ENCODE peak calls at places on chromosomes 16 and 17, in five cellular contexts. B is heart left ventricle, M is thyroid gland, J is ovary, R is uterus. O is an unnamed sample. For H3K9me3, the result is how much of the 10 kb centered on the place peaks cover.

GRCh38 chr17:46942441-46943217 is 19.7 kb downstream of the GOSR2 start:
- DNase-seq in B (peak), M (peak), J (peak), R (peak), O (peak)

GRCh38 chr16:56269824-56270684 is 78.8 kb downstream of the GNAO1 start:
- DNase-seq in B (no peak), M (peak), J (no peak), R (no peak), O (no peak)

GRCh38 chr17:5715478-5715877 is 131.2 kb upstream of the NLRP1 start:
- DNase-seq in B (no peak), M (no peak), J (no peak), R (no peak), O (no peak)

GRCh38 chr16:58236831-58237230 is 38.9 kb upstream of the CSNK2A2 start:
- DNase-seq in B (no peak), M (no peak), J (no peak), R (no peak), O (no peak)

GRCh38 chr17:57862990-57863667 is 13.3 kb upstream of the MRPS23 start:
- DNase-seq in B (no peak), M (no peak), J (no peak), R (peak), O (no peak)

GRCh38 chr17:13429201-13429600 is 172.5 kb downstream of the HS3ST3A1 start:
- DNase-seq in B (no peak), M (no peak), J (no peak), R (no peak), O (no peak)

GRCh38 chr17:36845916-36846315 is 91.4 kb upstream of the LHX1 start:
- DNase-seq in B (no peak), M (no peak), J (no peak), R (no peak), O (no peak)

GRCh38 chr16:30183961-30184429 is 593 bp downstream of the CORO1A start:
- DNase-seq in B (peak), M (peak), J (no peak), R (peak), O (no peak)

GRCh38 chr17:27778193-27778592 is 22.1 kb downstream of the NOS2 start:
- DNase-seq in B (no peak), M (no peak), J (no peak), R (no peak), O (no peak)

GRCh38 chr16:73432794-73433455 is 385.0 kb upstream of the ZFHX3 start:
- DNase-seq in B (no peak), M (no peak), J (no peak), R (no peak), O (no peak)

GRCh38 chr17:78125976-78126894 is 2.3 kb downstream of the TMC6 start:
- DNase-seq in B (peak), M (no peak), J (no peak), R (no peak), O (no peak)

GRCh38 chr16:88759245-88759975 is 25.6 kb downstream of the PIEZO1 start:
- DNase-seq in B (peak), M (peak), J (peak), R (peak), O (peak)

GRCh38 chr16:87107221-87107620 is 210.0 kb downstream of the C16orf95 start:
- DNase-seq in B (no peak), M (no peak), J (no peak), R (no peak), O (no peak)

GRCh38 chr17:50098583-50098982 is 3.4 kb downstream of the PDK2 start:
- DNase-seq in B (no peak), M (no peak), J (no peak), R (no peak), O (no peak)

GRCh38 chr17:68993112-68993511 is 37.9 kb upstream of the ABCA8 start:
- DNase-seq in B (no peak), M (no peak), J (no peak), R (no peak), O (no peak)

GRCh38 chr17:30323262-30323894 is 10.5 kb downstream of the TMIGD1 start:
- DNase-seq in B (no peak), M (peak), J (no peak), R (no peak), O (no peak)

GRCh38 chr17:37553357-37553966 is 55.8 kb downstream of the SYNRG start:
- DNase-seq in B (no peak), M (no peak), J (no peak), R (no peak), O (no peak)

GRCh38 chr17:78839762-78840529 is 668 bp downstream of the USP36 start:
- DNase-seq in B (peak), M (peak), J (peak), R (peak), O (no peak)

GRCh38 chr16:77590707-77591106 is 131.6 kb upstream of the NUDT7 start:
- DNase-seq in B (no peak), M (no peak), J (no peak), R (no peak), O (no peak)

GRCh38 chr16:77591347-77591746 is 131.0 kb upstream of the NUDT7 start:
- DNase-seq in B (no peak), M (no peak), J (no peak), R (no peak), O (no peak)

GRCh38 chr16:77589071-77589755 is 133.1 kb upstream of the NUDT7 start:
- DNase-seq in B (no peak), M (no peak), J (no peak), R (no peak), O (no peak)

GRCh38 chr16:77594057-77594456 is 128.3 kb upstream of the NUDT7 start:
- DNase-seq in B (no peak), M (no peak), J (no peak), R (no peak), O (no peak)

DNA sequence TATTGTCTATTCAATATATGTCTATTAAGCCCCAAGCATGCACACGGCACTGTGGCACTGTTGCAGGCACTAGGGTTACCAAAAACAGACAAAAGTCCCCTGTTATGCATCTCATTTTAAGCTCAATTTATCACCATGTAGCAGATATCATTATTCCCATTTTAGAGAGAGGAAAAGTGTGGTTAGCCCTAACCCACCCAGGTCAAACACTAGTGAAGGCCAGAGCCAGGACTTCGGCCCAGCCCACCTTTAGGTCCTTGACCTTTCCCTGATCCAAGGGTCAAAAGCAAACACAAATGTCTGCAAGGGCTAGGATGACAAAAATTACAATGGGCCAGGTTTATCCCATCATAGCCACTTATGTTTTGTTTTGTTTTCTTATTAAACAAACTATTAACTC is 130.3 kb upstream of the NUDT7 start:
- DNase-seq in B (no peak), M (no peak), J (no peak), R (no peak), O (no peak)
- H3K27ac ChIP-seq in B (no peak), M (no peak), J (no peak), R (no peak), O (no peak)

GRCh38 chr17:40648326-40648968 is 829 bp upstream of the SMARCE1 start:
- DNase-seq in B (peak), M (peak), J (no peak), R (no peak), O (peak)

GRCh38 chr17:40645291-40645690 is 2.3 kb downstream of the SMARCE1 start:
- DNase-seq in B (no peak), M (no peak), J (no peak), R (no peak), O (no peak)

GRCh38 chr17:40645932-40646331 is 1.7 kb downstream of the SMARCE1 start:
- DNase-seq in B (no peak), M (no peak), J (no peak), R (no peak), O (no peak)

GRCh38 chr17:40646791-40647548 is 648 bp downstream of the SMARCE1 start:
- DNase-seq in B (no peak), M (no peak), J (no peak), R (no peak), O (no peak)

DNA sequence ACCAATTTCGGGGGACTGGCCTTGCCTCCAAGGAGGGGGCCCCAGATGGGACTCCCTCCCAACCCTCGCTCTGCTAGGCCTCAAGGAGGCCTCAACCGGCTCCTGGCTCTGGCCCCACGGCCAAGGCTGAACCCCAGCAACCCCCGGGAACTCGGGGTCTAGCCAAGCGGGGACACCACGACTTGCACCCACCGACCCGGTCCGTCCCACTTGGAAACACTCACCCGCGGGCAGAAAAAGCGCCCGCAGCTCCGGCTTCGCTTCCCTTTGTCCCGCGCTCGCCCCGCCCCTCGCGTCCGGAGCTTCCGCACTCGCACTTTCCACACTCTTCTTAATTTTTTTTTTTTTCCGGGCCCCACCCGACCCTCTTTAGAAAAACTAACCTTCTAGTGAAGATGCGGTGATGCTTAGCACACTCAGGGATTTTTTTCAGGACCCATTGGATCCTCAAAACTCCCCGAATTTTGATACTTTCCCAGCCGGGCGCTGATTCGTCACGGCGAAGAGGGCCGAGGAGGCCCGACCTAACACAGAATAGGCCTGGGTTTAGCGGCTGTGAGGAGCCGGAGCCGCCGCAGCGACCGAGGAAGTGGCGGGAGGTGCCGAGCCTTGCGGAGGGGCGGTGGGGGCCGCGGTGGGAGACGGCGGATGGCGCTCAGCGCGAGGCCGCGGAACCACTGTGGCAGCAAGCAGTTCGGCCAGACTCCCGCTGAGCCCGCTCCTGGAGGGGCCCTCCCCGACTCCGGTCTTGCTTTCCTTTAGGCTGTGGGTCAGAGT is at the start of gene SMARCE1:
- DNase-seq in B (peak), M (peak), J (peak), R (peak), O (peak)
- TF ChIP-seq POLR2A in B (no peak), M (peak), J (no peak), R (peak), O (peak)

GRCh38 chr16:75308011-75308410 is 56.6 kb upstream of the BCAR1 start:
- DNase-seq in B (no peak), M (no peak), J (no peak), R (no peak), O (peak)
- H3K9me3 ChIP-seq in B (under half), M (under half), J (under half), R (under half), O (under half)

DNA sequence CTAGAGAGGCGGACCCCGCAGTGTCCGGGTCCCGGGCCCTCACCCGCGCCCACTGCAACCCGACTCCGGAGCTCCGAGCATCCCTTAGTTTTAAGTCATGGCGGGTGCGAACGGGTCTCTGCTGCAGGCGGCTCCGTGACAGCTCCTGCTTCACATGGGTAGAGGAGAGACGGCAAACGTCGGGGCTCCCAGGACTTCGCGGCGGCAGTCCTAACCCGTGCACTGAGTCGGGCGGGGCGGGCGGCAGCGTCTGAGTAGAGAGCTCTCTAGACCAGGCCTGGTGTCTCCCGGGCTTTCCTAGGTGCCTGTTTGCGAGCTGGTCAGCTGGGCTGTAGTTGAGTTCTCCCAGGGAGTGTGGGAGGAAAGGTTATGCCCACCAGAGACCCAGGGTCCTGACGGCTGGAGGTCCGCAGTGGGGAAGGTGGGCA is 345 bp downstream of the TSC2 start:
- DNase-seq in B (no peak), M (no peak), J (no peak), R (no peak), O (no peak)
- H3K27ac ChIP-seq in B (peak), M (peak), J (no peak), R (peak), O (peak)